ENCODE peak calls at places on chromosomes 13 and 19, in five cellular contexts. One of them, this sample, is unnamed.

GRCh38 chr19:18157465-18158063 is 4.6 kb downstream of the PIK3R2 start:
- DNase-seq in H54: no peak
- DNase-seq in thoracic aorta: no peak
- DNase-seq in pulmonary artery endothelial cell: no peak
- DNase-seq in ecto neural progenitor cell: peak
- DNase-seq in this sample: no peak

GRCh38 chr13:50910483-50910805 is 853 bp downstream of the RNASEH2B start:
- DNase-seq in pulmonary artery endothelial cell: no peak
- DNase-seq in ecto neural progenitor cell: no peak
- DNase-seq in thoracic aorta: no peak
- DNase-seq in H54: peak
- DNase-seq in this sample: no peak

GRCh38 chr13:33940898-33941297 is 122.9 kb downstream of the RFC3 start:
- DNase-seq in H54: no peak
- DNase-seq in thoracic aorta: no peak
- DNase-seq in ecto neural progenitor cell: no peak
- DNase-seq in pulmonary artery endothelial cell: no peak
- DNase-seq in this sample: no peak

GRCh38 chr13:105611424-105611823 is 924.0 kb downstream of the EFNB2 start:
- DNase-seq in thoracic aorta: no peak
- DNase-seq in H54: peak
- DNase-seq in ecto neural progenitor cell: no peak
- DNase-seq in pulmonary artery endothelial cell: peak
- DNase-seq in this sample: no peak

GRCh38 chr13:111508164-111508870 is 187.9 kb downstream of the TEX29 start:
- DNase-seq in thoracic aorta: no peak
- DNase-seq in H54: no peak
- DNase-seq in ecto neural progenitor cell: no peak
- DNase-seq in pulmonary artery endothelial cell: no peak
- DNase-seq in this sample: no peak

GRCh38 chr13:113327391-113327765 is 30.3 kb downstream of the LAMP1 start:
- DNase-seq in pulmonary artery endothelial cell: no peak
- DNase-seq in thoracic aorta: no peak
- DNase-seq in H54: no peak
- DNase-seq in ecto neural progenitor cell: no peak
- DNase-seq in this sample: no peak

GRCh38 chr19:15297416-15298224 is 34.7 kb downstream of the BRD4 start:
- DNase-seq in H54: no peak
- DNase-seq in pulmonary artery endothelial cell: no peak
- DNase-seq in ecto neural progenitor cell: no peak
- DNase-seq in thoracic aorta: no peak
- DNase-seq in this sample: no peak

GRCh38 chr13:30735025-30735967 is at the start of gene ALOX5AP:
- DNase-seq in thoracic aorta: no peak
- DNase-seq in pulmonary artery endothelial cell: no peak
- DNase-seq in H54: no peak
- DNase-seq in ecto neural progenitor cell: no peak
- DNase-seq in this sample: peak

GRCh38 chr13:95536629-95537241 is 15.8 kb upstream of the CLDN10 start:
- DNase-seq in ecto neural progenitor cell: no peak
- DNase-seq in pulmonary artery endothelial cell: no peak
- DNase-seq in H54: no peak
- DNase-seq in thoracic aorta: no peak
- DNase-seq in this sample: no peak

GRCh38 chr19:11479470-11480080 is 1.3 kb downstream of the ELAVL3 start:
- DNase-seq in H54: no peak
- DNase-seq in ecto neural progenitor cell: peak
- DNase-seq in thoracic aorta: no peak
- DNase-seq in pulmonary artery endothelial cell: no peak
- DNase-seq in this sample: peak

GRCh38 chr19:57063070-57063469 is 56.7 kb upstream of the USP29 start:
- DNase-seq in ecto neural progenitor cell: no peak
- DNase-seq in H54: no peak
- DNase-seq in pulmonary artery endothelial cell: no peak
- DNase-seq in thoracic aorta: no peak
- DNase-seq in this sample: no peak

GRCh38 chr13:100040196-100040595 is 48.7 kb upstream of the PCCA start:
- DNase-seq in thoracic aorta: no peak
- DNase-seq in ecto neural progenitor cell: no peak
- DNase-seq in H54: no peak
- DNase-seq in pulmonary artery endothelial cell: no peak
- DNase-seq in this sample: no peak

GRCh38 chr19:17289489-17289888 is 7.8 kb downstream of the ANKLE1 start:
- DNase-seq in ecto neural progenitor cell: peak
- DNase-seq in H54: peak
- DNase-seq in thoracic aorta: no peak
- DNase-seq in pulmonary artery endothelial cell: peak
- DNase-seq in this sample: peak

GRCh38 chr19:40322951-40323615 is 25.1 kb downstream of the C19orf47 start:
- DNase-seq in pulmonary artery endothelial cell: no peak
- DNase-seq in thoracic aorta: no peak
- DNase-seq in H54: no peak
- DNase-seq in ecto neural progenitor cell: no peak
- DNase-seq in this sample: no peak